ENCODE peak calls at places on chromosomes 16 and 17, in six cellular contexts. Y, C, X, K, U and W are unnamed samples.

GRCh38 chr17:45410144-45411091 is 22.3 kb downstream of the ARHGAP27 start:
- DNase-seq in Y (peak), C (no peak), X (peak), K (no peak), U (no peak), W (no peak)

GRCh38 chr17:51079049-51079448 is 41.6 kb downstream of the SPAG9 start:
- DNase-seq in Y (no peak), C (no peak), X (no peak), K (peak), U (no peak), W (no peak)

GRCh38 chr17:47697948-47698711 is 4.2 kb downstream of the TBKBP1 start:
- DNase-seq in Y (no peak), C (no peak), X (no peak), K (no peak), U (no peak), W (no peak)

GRCh38 chr16:54431997-54432367 is 145.4 kb upstream of the IRX3 start:
- DNase-seq in Y (no peak), C (no peak), X (no peak), K (no peak), U (no peak), W (no peak)

GRCh38 chr17:10744509-10745000 is 14.7 kb upstream of the TMEM220 start:
- DNase-seq in Y (no peak), C (no peak), X (no peak), K (no peak), U (no peak), W (peak)

GRCh38 chr16:89549007-89549700 is 11.3 kb upstream of the RPL13 start:
- DNase-seq in Y (no peak), C (no peak), X (no peak), K (no peak), U (no peak), W (no peak)

GRCh38 chr16:85774136-85774535 is 23.2 kb upstream of the C16orf74 start:
- DNase-seq in Y (no peak), C (no peak), X (no peak), K (no peak), U (no peak), W (no peak)

GRCh38 chr17:17096438-17097178 is 54.4 kb downstream of the MPRIP start:
- DNase-seq in Y (no peak), C (no peak), X (no peak), K (no peak), U (no peak), W (no peak)

GRCh38 chr17:74565116-74565515 is 2.2 kb downstream of the CD300H start:
- DNase-seq in Y (no peak), C (no peak), X (no peak), K (no peak), U (no peak), W (no peak)

GRCh38 chr16:53098526-53099317 is 43.9 kb downstream of the CHD9 start:
- DNase-seq in Y (peak), C (peak), X (peak), K (peak), U (no peak), W (peak)

GRCh38 chr17:17353625-17354484 is 50.7 kb downstream of the NT5M start:
- DNase-seq in Y (no peak), C (no peak), X (no peak), K (no peak), U (no peak), W (no peak)

GRCh38 chr17:36768355-36768754 is 167.0 kb downstream of the MRM1 start:
- DNase-seq in Y (no peak), C (no peak), X (no peak), K (peak), U (no peak), W (no peak)

GRCh38 chr17:9488556-9488955 is 87.1 kb downstream of the STX8 start:
- DNase-seq in Y (no peak), C (no peak), X (no peak), K (no peak), U (no peak), W (no peak)

GRCh38 chr17:75457047-75457654 is 716 bp downstream of the TMEM94 start:
- DNase-seq in Y (no peak), C (peak), X (no peak), K (peak), U (peak), W (peak)

GRCh38 chr16:25707982-25708583 is 16.3 kb downstream of the HS3ST4 start:
- DNase-seq in Y (no peak), C (peak), X (no peak), K (no peak), U (peak), W (peak)

GRCh38 chr16:80994451-80994850 is 12.2 kb downstream of the CMC2 start:
- DNase-seq in Y (no peak), C (no peak), X (no peak), K (no peak), U (no peak), W (no peak)